ENCODE peak calls at places on chromosomes 16 and 17, in six cellular contexts. One of them, this sample, is unnamed.

GRCh38 chr16:53884748-53885147 is 180.8 kb downstream of the FTO start:
- DNase-seq in left ventricle myocardium inferior: no peak
- DNase-seq in MCF 10A: no peak
- DNase-seq in activated B cell treated with CpG ODN at 0.5 μM for 24 hours: no peak
- DNase-seq in heart right ventricle: no peak
- DNase-seq in PC-3: no peak
- DNase-seq in this sample: no peak

GRCh38 chr16:89326721-89327120 is 109.2 kb downstream of the ZNF778 start:
- DNase-seq in left ventricle myocardium inferior: no peak
- DNase-seq in MCF 10A: no peak
- DNase-seq in activated B cell treated with CpG ODN at 0.5 μM for 24 hours: no peak
- DNase-seq in heart right ventricle: no peak
- DNase-seq in PC-3: no peak
- DNase-seq in this sample: no peak

GRCh38 chr17:50923611-50924010 is 57.5 kb upstream of the TOB1 start:
- DNase-seq in left ventricle myocardium inferior: no peak
- DNase-seq in MCF 10A: no peak
- DNase-seq in activated B cell treated with CpG ODN at 0.5 μM for 24 hours: no peak
- DNase-seq in heart right ventricle: no peak
- DNase-seq in PC-3: no peak
- DNase-seq in this sample: no peak

GRCh38 chr17:83067071-83067717 is 12.2 kb upstream of the METRNL start:
- DNase-seq in left ventricle myocardium inferior: peak
- DNase-seq in MCF 10A: no peak
- DNase-seq in activated B cell treated with CpG ODN at 0.5 μM for 24 hours: no peak
- DNase-seq in heart right ventricle: peak
- DNase-seq in PC-3: no peak
- DNase-seq in this sample: peak

GRCh38 chr17:76820039-76820438 is 48.2 kb upstream of the MGAT5B start:
- DNase-seq in left ventricle myocardium inferior: no peak
- DNase-seq in MCF 10A: no peak
- DNase-seq in activated B cell treated with CpG ODN at 0.5 μM for 24 hours: peak
- DNase-seq in heart right ventricle: no peak
- DNase-seq in PC-3: no peak
- DNase-seq in this sample: no peak

GRCh38 chr17:19876524-19877161 is 8.9 kb upstream of the ULK2 start:
- DNase-seq in left ventricle myocardium inferior: peak
- DNase-seq in MCF 10A: no peak
- DNase-seq in activated B cell treated with CpG ODN at 0.5 μM for 24 hours: no peak
- DNase-seq in heart right ventricle: peak
- DNase-seq in PC-3: no peak
- DNase-seq in this sample: no peak

GRCh38 chr17:33334703-33335102 is 41.6 kb upstream of the ASIC2 start:
- DNase-seq in left ventricle myocardium inferior: no peak
- DNase-seq in MCF 10A: no peak
- DNase-seq in activated B cell treated with CpG ODN at 0.5 μM for 24 hours: no peak
- DNase-seq in heart right ventricle: no peak
- DNase-seq in PC-3: no peak
- DNase-seq in this sample: no peak

GRCh38 chr16:11565665-11566064 is 21.1 kb downstream of the LITAF start:
- DNase-seq in left ventricle myocardium inferior: no peak
- DNase-seq in MCF 10A: no peak
- DNase-seq in activated B cell treated with CpG ODN at 0.5 μM for 24 hours: no peak
- DNase-seq in heart right ventricle: no peak
- DNase-seq in PC-3: no peak
- DNase-seq in this sample: no peak

GRCh38 chr16:49663081-49664057 is 192.5 kb downstream of the ZNF423 start:
- DNase-seq in left ventricle myocardium inferior: peak
- DNase-seq in MCF 10A: no peak
- DNase-seq in activated B cell treated with CpG ODN at 0.5 μM for 24 hours: no peak
- DNase-seq in heart right ventricle: peak
- DNase-seq in PC-3: no peak
- DNase-seq in this sample: no peak

GRCh38 chr17:3545151-3545550 is 12.5 kb downstream of the TRPV3 start:
- DNase-seq in left ventricle myocardium inferior: no peak
- DNase-seq in MCF 10A: no peak
- DNase-seq in activated B cell treated with CpG ODN at 0.5 μM for 24 hours: no peak
- DNase-seq in heart right ventricle: no peak
- DNase-seq in PC-3: no peak
- DNase-seq in this sample: no peak

GRCh38 chr16:71923941-71924690 is 28.8 kb downstream of the IST1 start:
- DNase-seq in left ventricle myocardium inferior: no peak
- DNase-seq in MCF 10A: peak
- DNase-seq in activated B cell treated with CpG ODN at 0.5 μM for 24 hours: no peak
- DNase-seq in heart right ventricle: no peak
- DNase-seq in PC-3: peak
- DNase-seq in this sample: no peak

GRCh38 chr17:31095239-31096105 is 695 bp downstream of the NF1 start:
- DNase-seq in left ventricle myocardium inferior: peak
- DNase-seq in MCF 10A: peak
- DNase-seq in activated B cell treated with CpG ODN at 0.5 μM for 24 hours: peak
- DNase-seq in heart right ventricle: peak
- DNase-seq in PC-3: peak
- DNase-seq in this sample: peak

GRCh38 chr17:81713556-81714411 is 1.7 kb downstream of the SLC25A10 start:
- DNase-seq in left ventricle myocardium inferior: no peak
- DNase-seq in MCF 10A: no peak
- DNase-seq in activated B cell treated with CpG ODN at 0.5 μM for 24 hours: no peak
- DNase-seq in heart right ventricle: peak
- DNase-seq in PC-3: peak
- DNase-seq in this sample: no peak

GRCh38 chr16:22726868-22727267 is 87.1 kb upstream of the HS3ST2 start:
- DNase-seq in left ventricle myocardium inferior: no peak
- DNase-seq in MCF 10A: peak
- DNase-seq in activated B cell treated with CpG ODN at 0.5 μM for 24 hours: no peak
- DNase-seq in heart right ventricle: no peak
- DNase-seq in PC-3: no peak
- DNase-seq in this sample: no peak

GRCh38 chr17:77857613-77858012 is 100.9 kb upstream of the TNRC6C start:
- DNase-seq in left ventricle myocardium inferior: no peak
- DNase-seq in MCF 10A: peak
- DNase-seq in activated B cell treated with CpG ODN at 0.5 μM for 24 hours: no peak
- DNase-seq in heart right ventricle: no peak
- DNase-seq in PC-3: no peak
- DNase-seq in this sample: no peak

GRCh38 chr16:48537909-48538745 is 71.9 kb downstream of the N4BP1 start:
- DNase-seq in left ventricle myocardium inferior: peak
- DNase-seq in MCF 10A: no peak
- DNase-seq in activated B cell treated with CpG ODN at 0.5 μM for 24 hours: no peak
- DNase-seq in heart right ventricle: peak
- DNase-seq in PC-3: no peak
- DNase-seq in this sample: no peak

GRCh38 chr16:4081577-4082021 is 34.6 kb downstream of the ADCY9 start:
- DNase-seq in left ventricle myocardium inferior: no peak
- DNase-seq in MCF 10A: no peak
- DNase-seq in activated B cell treated with CpG ODN at 0.5 μM for 24 hours: no peak
- DNase-seq in heart right ventricle: no peak
- DNase-seq in PC-3: no peak
- DNase-seq in this sample: no peak

GRCh38 chr16:83351846-83352245 is 455.9 kb upstream of the HSBP1 start:
- DNase-seq in left ventricle myocardium inferior: no peak
- DNase-seq in MCF 10A: no peak
- DNase-seq in activated B cell treated with CpG ODN at 0.5 μM for 24 hours: no peak
- DNase-seq in heart right ventricle: no peak
- DNase-seq in PC-3: no peak
- DNase-seq in this sample: no peak

GRCh38 chr16:86363057-86363490 is 147.3 kb upstream of the FOXF1 start:
- DNase-seq in left ventricle myocardium inferior: no peak
- DNase-seq in MCF 10A: peak
- DNase-seq in activated B cell treated with CpG ODN at 0.5 μM for 24 hours: no peak
- DNase-seq in heart right ventricle: no peak
- DNase-seq in PC-3: peak
- DNase-seq in this sample: no peak

GRCh38 chr16:3819741-3820724 is 60.5 kb downstream of the CREBBP start:
- DNase-seq in left ventricle myocardium inferior: no peak
- DNase-seq in MCF 10A: peak
- DNase-seq in activated B cell treated with CpG ODN at 0.5 μM for 24 hours: no peak
- DNase-seq in heart right ventricle: no peak
- DNase-seq in PC-3: peak
- DNase-seq in this sample: no peak

GRCh38 chr16:21072976-21073375 is 77.7 kb downstream of the DNAH3 start:
- DNase-seq in left ventricle myocardium inferior: no peak
- DNase-seq in MCF 10A: no peak
- DNase-seq in activated B cell treated with CpG ODN at 0.5 μM for 24 hours: no peak
- DNase-seq in heart right ventricle: no peak
- DNase-seq in PC-3: no peak
- DNase-seq in this sample: no peak

GRCh38 chr16:21071741-21072140 is 78.9 kb downstream of the DNAH3 start:
- DNase-seq in left ventricle myocardium inferior: no peak
- DNase-seq in MCF 10A: no peak
- DNase-seq in activated B cell treated with CpG ODN at 0.5 μM for 24 hours: no peak
- DNase-seq in heart right ventricle: no peak
- DNase-seq in PC-3: no peak
- DNase-seq in this sample: no peak

GRCh38 chr16:21069986-21070385 is 80.7 kb downstream of the DNAH3 start:
- DNase-seq in left ventricle myocardium inferior: no peak
- DNase-seq in MCF 10A: no peak
- DNase-seq in activated B cell treated with CpG ODN at 0.5 μM for 24 hours: no peak
- DNase-seq in heart right ventricle: no peak
- DNase-seq in PC-3: no peak
- DNase-seq in this sample: no peak

GRCh38 chr16:21075252-21075651 is 75.4 kb downstream of the DNAH3 start:
- DNase-seq in left ventricle myocardium inferior: no peak
- DNase-seq in MCF 10A: no peak
- DNase-seq in activated B cell treated with CpG ODN at 0.5 μM for 24 hours: no peak
- DNase-seq in heart right ventricle: no peak
- DNase-seq in PC-3: no peak
- DNase-seq in this sample: no peak

DNA sequence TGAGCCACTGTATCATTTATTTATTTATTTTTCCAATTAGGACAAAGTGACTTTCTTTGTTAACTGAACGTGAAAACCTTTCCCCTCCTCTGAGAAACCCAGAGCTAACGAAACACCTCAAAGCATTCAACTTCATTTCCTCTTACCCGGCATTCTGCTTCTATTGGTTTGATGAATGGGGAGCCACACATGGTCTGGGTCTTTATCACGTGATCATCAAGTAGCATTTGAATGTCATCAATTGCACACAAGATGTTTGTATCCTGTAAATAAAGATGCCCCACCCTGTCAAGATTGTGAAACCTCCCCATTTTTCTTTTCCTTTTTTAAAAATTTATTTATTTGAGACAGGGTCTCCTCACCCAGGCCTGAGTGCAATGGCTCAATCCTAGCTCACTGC is 80.1 kb downstream of the DNAH3 start:
- DNase-seq in left ventricle myocardium inferior: no peak
- DNase-seq in MCF 10A: no peak
- DNase-seq in activated B cell treated with CpG ODN at 0.5 μM for 24 hours: no peak
- DNase-seq in heart right ventricle: no peak
- DNase-seq in PC-3: no peak
- DNase-seq in this sample: no peak
- TF ChIP-seq CTCF in left ventricle myocardium inferior: no peak
- TF ChIP-seq CTCF in MCF 10A: no peak
- TF ChIP-seq CTCF in activated B cell treated with CpG ODN at 0.5 μM for 24 hours: no peak
- TF ChIP-seq CTCF in heart right ventricle: no peak
- TF ChIP-seq CTCF in PC-3: no peak
- TF ChIP-seq CTCF in this sample: no peak

GRCh38 chr16:66658143-66658859 is 38.2 kb downstream of the CMTM4 start:
- DNase-seq in left ventricle myocardium inferior: no peak
- DNase-seq in MCF 10A: no peak
- DNase-seq in activated B cell treated with CpG ODN at 0.5 μM for 24 hours: no peak
- DNase-seq in heart right ventricle: no peak
- DNase-seq in PC-3: no peak
- DNase-seq in this sample: no peak

GRCh38 chr16:66660422-66661209 is 35.9 kb downstream of the CMTM4 start:
- DNase-seq in left ventricle myocardium inferior: peak
- DNase-seq in MCF 10A: peak
- DNase-seq in activated B cell treated with CpG ODN at 0.5 μM for 24 hours: no peak
- DNase-seq in heart right ventricle: peak
- DNase-seq in PC-3: peak
- DNase-seq in this sample: no peak

GRCh38 chr16:66661210-66661560 is 35.4 kb downstream of the CMTM4 start:
- DNase-seq in left ventricle myocardium inferior: no peak
- DNase-seq in MCF 10A: no peak
- DNase-seq in activated B cell treated with CpG ODN at 0.5 μM for 24 hours: no peak
- DNase-seq in heart right ventricle: no peak
- DNase-seq in PC-3: no peak
- DNase-seq in this sample: no peak

GRCh38 chr16:66658860-66659190 is 37.7 kb downstream of the CMTM4 start:
- DNase-seq in left ventricle myocardium inferior: no peak
- DNase-seq in MCF 10A: no peak
- DNase-seq in activated B cell treated with CpG ODN at 0.5 μM for 24 hours: no peak
- DNase-seq in heart right ventricle: no peak
- DNase-seq in PC-3: no peak
- DNase-seq in this sample: no peak

GRCh38 chr16:66662445-66663194 is 33.9 kb downstream of the CMTM4 start:
- DNase-seq in left ventricle myocardium inferior: no peak
- DNase-seq in MCF 10A: peak
- DNase-seq in activated B cell treated with CpG ODN at 0.5 μM for 24 hours: no peak
- DNase-seq in heart right ventricle: no peak
- DNase-seq in PC-3: peak
- DNase-seq in this sample: no peak
- TF ChIP-seq CTCF in left ventricle myocardium inferior: peak
- TF ChIP-seq CTCF in MCF 10A: peak
- TF ChIP-seq CTCF in activated B cell treated with CpG ODN at 0.5 μM for 24 hours: no peak
- TF ChIP-seq CTCF in heart right ventricle: peak
- TF ChIP-seq CTCF in PC-3: peak
- TF ChIP-seq CTCF in this sample: no peak

DNA sequence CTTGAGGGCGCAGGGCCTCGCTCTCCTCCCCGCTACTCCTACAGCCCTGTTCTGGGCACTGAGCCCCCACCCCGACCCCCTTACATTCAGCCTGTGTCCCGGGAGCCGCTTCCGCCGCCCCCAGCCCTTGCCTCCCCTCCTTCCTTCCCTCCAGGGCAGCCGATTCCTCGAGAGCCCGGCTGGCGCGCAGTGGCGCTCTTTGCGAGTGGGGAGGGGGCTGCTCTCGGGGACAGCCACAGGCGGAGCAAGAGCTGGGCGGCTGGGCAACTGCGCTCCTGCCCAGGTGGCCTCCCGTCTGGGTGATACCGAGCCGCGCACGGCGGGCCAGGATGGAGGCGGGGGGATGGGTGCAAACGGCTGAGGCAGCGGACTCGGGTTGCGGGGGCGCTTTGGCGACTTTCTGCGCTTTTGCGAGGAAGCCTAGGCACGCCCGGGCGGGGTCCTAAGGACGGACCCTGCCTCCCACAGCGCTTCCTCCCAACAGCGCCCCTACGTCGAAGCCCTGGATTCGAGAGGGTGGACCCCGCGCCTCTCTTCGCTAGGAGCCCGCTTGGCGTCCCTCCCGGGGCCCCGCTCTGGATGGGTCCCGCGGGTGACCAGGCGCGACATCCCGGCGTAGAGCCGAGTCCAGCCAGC is 1.3 kb downstream of the MMP15 start:
- DNase-seq in left ventricle myocardium inferior: peak
- DNase-seq in MCF 10A: no peak
- DNase-seq in activated B cell treated with CpG ODN at 0.5 μM for 24 hours: no peak
- DNase-seq in heart right ventricle: peak
- DNase-seq in PC-3: no peak
- DNase-seq in this sample: no peak
- TF ChIP-seq CTCF in left ventricle myocardium inferior: no peak
- TF ChIP-seq CTCF in MCF 10A: no peak
- TF ChIP-seq CTCF in activated B cell treated with CpG ODN at 0.5 μM for 24 hours: no peak
- TF ChIP-seq CTCF in heart right ventricle: no peak
- TF ChIP-seq CTCF in PC-3: no peak
- TF ChIP-seq CTCF in this sample: no peak

GRCh38 chr16:2586241-2586640 is 48.4 kb downstream of the PDPK1 start:
- DNase-seq in left ventricle myocardium inferior: peak
- DNase-seq in MCF 10A: no peak
- DNase-seq in activated B cell treated with CpG ODN at 0.5 μM for 24 hours: no peak
- DNase-seq in heart right ventricle: no peak
- DNase-seq in PC-3: no peak
- DNase-seq in this sample: no peak
- TF ChIP-seq CTCF in left ventricle myocardium inferior: peak
- TF ChIP-seq CTCF in MCF 10A: no peak
- TF ChIP-seq CTCF in activated B cell treated with CpG ODN at 0.5 μM for 24 hours: no peak
- TF ChIP-seq CTCF in heart right ventricle: peak
- TF ChIP-seq CTCF in PC-3: no peak
- TF ChIP-seq CTCF in this sample: no peak

GRCh38 chr17:61240851-61241468 is 158.7 kb upstream of the TBX2 start:
- DNase-seq in left ventricle myocardium inferior: no peak
- DNase-seq in MCF 10A: no peak
- DNase-seq in activated B cell treated with CpG ODN at 0.5 μM for 24 hours: no peak
- DNase-seq in heart right ventricle: no peak
- DNase-seq in PC-3: no peak
- DNase-seq in this sample: no peak
- TF ChIP-seq CTCF in left ventricle myocardium inferior: no peak
- TF ChIP-seq CTCF in MCF 10A: no peak
- TF ChIP-seq CTCF in activated B cell treated with CpG ODN at 0.5 μM for 24 hours: no peak
- TF ChIP-seq CTCF in heart right ventricle: no peak
- TF ChIP-seq CTCF in PC-3: no peak
- TF ChIP-seq CTCF in this sample: no peak